ENCODE peak calls at places on chromosomes 4 and X, in six cellular contexts. One of them, this sample, is unnamed.

GRCh38 chr4:88244821-88245579 is 39.4 kb downstream of the PPM1K start:
- DNase-seq in ascending aorta: no peak
- DNase-seq in mucosa of descending colon: peak; percentile 59
- DNase-seq in aorta: no peak
- DNase-seq in A549: no peak
- DNase-seq in left ventricle myocardium inferior: no peak
- DNase-seq in this sample: no peak

GRCh38 chr4:118772149-118773081 is 63.5 kb downstream of the SEC24D start:
- DNase-seq in aorta: no peak
- DNase-seq in ascending aorta: no peak
- DNase-seq in left ventricle myocardium inferior: no peak
- DNase-seq in mucosa of descending colon: no peak
- DNase-seq in A549: peak; percentile 44
- DNase-seq in this sample: no peak

GRCh38 chr4:73698217-73698616 is 42.2 kb upstream of the CXCL8 start:
- DNase-seq in mucosa of descending colon: no peak
- DNase-seq in left ventricle myocardium inferior: no peak
- DNase-seq in A549: no peak
- DNase-seq in ascending aorta: no peak
- DNase-seq in aorta: no peak
- DNase-seq in this sample: peak; percentile 80

GRCh38 chr4:127856485-127857447 is 23.9 kb upstream of the PLK4 start:
- DNase-seq in aorta: no peak
- DNase-seq in A549: no peak
- DNase-seq in ascending aorta: no peak
- DNase-seq in mucosa of descending colon: no peak
- DNase-seq in left ventricle myocardium inferior: no peak
- DNase-seq in this sample: no peak

GRCh38 chr4:38367642-38368189 is 296.3 kb upstream of the KLF3 start:
- DNase-seq in aorta: no peak
- DNase-seq in ascending aorta: no peak
- DNase-seq in A549: no peak
- DNase-seq in left ventricle myocardium inferior: no peak
- DNase-seq in mucosa of descending colon: no peak
- DNase-seq in this sample: no peak

GRCh38 chr4:110306363-110306762 is 107.9 kb upstream of the ELOVL6 start:
- DNase-seq in mucosa of descending colon: no peak
- DNase-seq in ascending aorta: no peak
- DNase-seq in aorta: no peak
- DNase-seq in A549: no peak
- DNase-seq in left ventricle myocardium inferior: no peak
- DNase-seq in this sample: no peak

GRCh38 chr4:124334119-124334518 is 378.4 kb downstream of the ANKRD50 start:
- DNase-seq in mucosa of descending colon: no peak
- DNase-seq in A549: peak; percentile 65
- DNase-seq in ascending aorta: no peak
- DNase-seq in left ventricle myocardium inferior: no peak
- DNase-seq in aorta: no peak
- DNase-seq in this sample: no peak

GRCh38 chr4:122900314-122900713 is 22.1 kb downstream of the NUDT6 start:
- DNase-seq in A549: no peak
- DNase-seq in aorta: no peak
- DNase-seq in left ventricle myocardium inferior: no peak
- DNase-seq in ascending aorta: no peak
- DNase-seq in mucosa of descending colon: no peak
- DNase-seq in this sample: no peak

GRCh38 chr4:81604683-81605082 is 133.0 kb upstream of the RASGEF1B start:
- DNase-seq in aorta: no peak
- DNase-seq in A549: no peak
- DNase-seq in left ventricle myocardium inferior: no peak
- DNase-seq in ascending aorta: no peak
- DNase-seq in mucosa of descending colon: no peak
- DNase-seq in this sample: no peak

GRCh38 chr4:122764808-122765189 is 32.3 kb downstream of the BBS12 start:
- DNase-seq in A549: peak; percentile 47
- DNase-seq in ascending aorta: no peak
- DNase-seq in aorta: no peak
- DNase-seq in mucosa of descending colon: no peak
- DNase-seq in left ventricle myocardium inferior: no peak
- DNase-seq in this sample: no peak

GRCh38 chrX:154470914-154471568 is 8.0 kb downstream of the LAGE3 start:
- DNase-seq in A549: no peak
- DNase-seq in mucosa of descending colon: no peak
- DNase-seq in left ventricle myocardium inferior: no peak
- DNase-seq in aorta: peak; percentile 70
- DNase-seq in ascending aorta: no peak
- DNase-seq in this sample: no peak

GRCh38 chr4:147530153-147530552 is 49.3 kb downstream of the EDNRA start:
- DNase-seq in mucosa of descending colon: no peak
- DNase-seq in aorta: no peak
- DNase-seq in left ventricle myocardium inferior: no peak
- DNase-seq in ascending aorta: no peak
- DNase-seq in A549: no peak
- DNase-seq in this sample: no peak

GRCh38 chr4:185738851-185739250 is 73.1 kb downstream of the SORBS2 start:
- DNase-seq in aorta: no peak
- DNase-seq in A549: no peak
- DNase-seq in left ventricle myocardium inferior: no peak
- DNase-seq in ascending aorta: no peak
- DNase-seq in mucosa of descending colon: no peak
- DNase-seq in this sample: no peak

GRCh38 chr4:41880022-41880837 is 55.0 kb upstream of the TMEM33 start:
- DNase-seq in ascending aorta: no peak
- DNase-seq in left ventricle myocardium inferior: no peak
- DNase-seq in A549: no peak
- DNase-seq in mucosa of descending colon: no peak
- DNase-seq in aorta: no peak
- DNase-seq in this sample: no peak
- H3K4me3 ChIP-seq in ascending aorta: peak overlapping the region; percentile 70
- H3K4me3 ChIP-seq in left ventricle myocardium inferior: peak overlapping the region; percentile 58
- H3K4me3 ChIP-seq in A549: no peak overlapping the region
- H3K4me3 ChIP-seq in mucosa of descending colon: no peak overlapping the region
- H3K4me3 ChIP-seq in aorta: no peak overlapping the region
- H3K4me3 ChIP-seq in this sample: peak overlapping the region; percentile 64

GRCh38 chr4:145884775-145885174 is 53.8 kb downstream of the ZNF827 start:
- DNase-seq in aorta: no peak
- DNase-seq in ascending aorta: no peak
- DNase-seq in A549: no peak
- DNase-seq in left ventricle myocardium inferior: no peak
- DNase-seq in mucosa of descending colon: no peak
- DNase-seq in this sample: no peak
- H3K4me1 ChIP-seq in aorta: no peaks in the 10 kb centered on the region
- H3K4me1 ChIP-seq in ascending aorta: peaks cover 9% of the 10 kb centered on the region
- H3K4me1 ChIP-seq in A549: no peaks in the 10 kb centered on the region
- H3K4me1 ChIP-seq in left ventricle myocardium inferior: peaks cover 66% of the 10 kb centered on the region
- H3K4me1 ChIP-seq in mucosa of descending colon: peaks cover 5% of the 10 kb centered on the region
- H3K4me1 ChIP-seq in this sample: peaks cover 2% of the 10 kb centered on the region

GRCh38 chr4:126827669-126828068 is 805.1 kb upstream of the INTU start:
- DNase-seq in mucosa of descending colon: no peak
- DNase-seq in aorta: no peak
- DNase-seq in A549: no peak
- DNase-seq in left ventricle myocardium inferior: no peak
- DNase-seq in ascending aorta: no peak
- DNase-seq in this sample: no peak

GRCh38 chr4:126821152-126821551 is 811.6 kb upstream of the INTU start:
- DNase-seq in left ventricle myocardium inferior: no peak
- DNase-seq in A549: no peak
- DNase-seq in mucosa of descending colon: no peak
- DNase-seq in ascending aorta: no peak
- DNase-seq in aorta: no peak
- DNase-seq in this sample: no peak

GRCh38 chr4:126820631-126821030 is 812.1 kb upstream of the INTU start:
- DNase-seq in A549: no peak
- DNase-seq in left ventricle myocardium inferior: no peak
- DNase-seq in ascending aorta: no peak
- DNase-seq in mucosa of descending colon: no peak
- DNase-seq in aorta: no peak
- DNase-seq in this sample: no peak

GRCh38 chr4:126825083-126825482 is 807.7 kb upstream of the INTU start:
- DNase-seq in left ventricle myocardium inferior: no peak
- DNase-seq in aorta: no peak
- DNase-seq in ascending aorta: no peak
- DNase-seq in A549: no peak
- DNase-seq in mucosa of descending colon: no peak
- DNase-seq in this sample: no peak
- H3K4me3 ChIP-seq in left ventricle myocardium inferior: no peak overlapping the region
- H3K4me3 ChIP-seq in aorta: no peak overlapping the region
- H3K4me3 ChIP-seq in ascending aorta: no peak overlapping the region
- H3K4me3 ChIP-seq in A549: no peak overlapping the region
- H3K4me3 ChIP-seq in mucosa of descending colon: no peak overlapping the region
- H3K4me3 ChIP-seq in this sample: no peak overlapping the region

GRCh38 chr4:183074288-183074990 is 24.6 kb upstream of the WWC2 start:
- DNase-seq in ascending aorta: no peak
- DNase-seq in left ventricle myocardium inferior: no peak
- DNase-seq in aorta: no peak
- DNase-seq in A549: peak; percentile 18
- DNase-seq in mucosa of descending colon: no peak
- DNase-seq in this sample: no peak

GRCh38 chr4:183081116-183081469 is 18.0 kb upstream of the WWC2 start:
- DNase-seq in mucosa of descending colon: no peak
- DNase-seq in left ventricle myocardium inferior: no peak
- DNase-seq in A549: no peak
- DNase-seq in aorta: no peak
- DNase-seq in ascending aorta: no peak
- DNase-seq in this sample: no peak

GRCh38 chr4:183080372-183081115 is 18.5 kb upstream of the WWC2 start:
- DNase-seq in mucosa of descending colon: no peak
- DNase-seq in left ventricle myocardium inferior: no peak
- DNase-seq in A549: no peak
- DNase-seq in ascending aorta: no peak
- DNase-seq in aorta: no peak
- DNase-seq in this sample: no peak

GRCh38 chr4:183082053-183082452 is 17.0 kb upstream of the WWC2 start:
- DNase-seq in aorta: no peak
- DNase-seq in mucosa of descending colon: no peak
- DNase-seq in left ventricle myocardium inferior: no peak
- DNase-seq in A549: no peak
- DNase-seq in ascending aorta: no peak
- DNase-seq in this sample: no peak

GRCh38 chr4:183078634-183079033 is 20.4 kb upstream of the WWC2 start:
- DNase-seq in A549: peak; percentile 4
- DNase-seq in ascending aorta: no peak
- DNase-seq in mucosa of descending colon: no peak
- DNase-seq in left ventricle myocardium inferior: no peak
- DNase-seq in aorta: no peak
- DNase-seq in this sample: no peak
- H3K4me1 ChIP-seq in A549: peaks cover 19% of the 10 kb centered on the region
- H3K4me1 ChIP-seq in ascending aorta: no peaks in the 10 kb centered on the region
- H3K4me1 ChIP-seq in mucosa of descending colon: peaks cover 16% of the 10 kb centered on the region
- H3K4me1 ChIP-seq in left ventricle myocardium inferior: no peaks in the 10 kb centered on the region
- H3K4me1 ChIP-seq in aorta: no peaks in the 10 kb centered on the region
- H3K4me1 ChIP-seq in this sample: no peaks in the 10 kb centered on the region

This sample was measured in breast epithelium.